ENCODE peak calls at places on chromosomes 12 and 14, in seven cellular contexts. O is HCT116, F is left lobe of liver, W is cardiac fibroblast, X is HTR-8/SVneo, P is gastrocnemius medialis, K is progenitor cell of endocrine pancreas. Z is an unnamed sample.

GRCh38 chr14:53452005-53452678 is 299.0 kb upstream of the DDHD1 start:
- DNase-seq in W (no peak), P (no peak), K (no peak), F (no peak), X (no peak), O (no peak), Z (no peak)

GRCh38 chr14:20836668-20837338 is 34.2 kb upstream of the RNASE1 start:
- DNase-seq in K (no peak), W (peak; percentile 50), P (no peak), X (no peak), O (peak; percentile 66), F (no peak), Z (no peak)

GRCh38 chr14:90454041-90455000 is 57.5 kb downstream of the CALM1 start:
- DNase-seq in W (peak; percentile 75), K (peak; percentile 81), P (no peak), O (peak; percentile 57), X (no peak), F (peak; percentile 68), Z (peak; percentile 61)

GRCh38 chr12:108649668-108650067 is 16.0 kb upstream of the SELPLG start:
- DNase-seq in F (no peak), W (peak; percentile 80), P (no peak), O (peak; percentile 86), X (peak; percentile 59), K (no peak), Z (no peak)

GRCh38 chr14:61051046-61051445 is 70.0 kb downstream of the SLC38A6 start:
- DNase-seq in O (no peak), K (no peak), W (peak; percentile 76), F (no peak), X (no peak), P (peak; percentile 41), Z (peak; percentile 50)

GRCh38 chr12:102564026-102564425 is 83.7 kb upstream of the IGF1 start:
- DNase-seq in F (no peak), P (no peak), K (no peak), W (no peak), O (no peak), X (no peak), Z (no peak)

GRCh38 chr14:95156153-95156764 is 1.1 kb downstream of the DICER1 start:
- DNase-seq in P (no peak), O (no peak), W (peak; percentile 21), F (no peak), X (peak; percentile 12), K (no peak), Z (no peak)

GRCh38 chr14:67457782-67458181 is 30.7 kb downstream of the TMEM229B start:
- DNase-seq in K (no peak), F (no peak), X (no peak), O (no peak), P (peak; percentile 89), W (no peak), Z (peak; percentile 44)

GRCh38 chr12:93402333-93403311 is 24.9 kb downstream of the NUDT4 start:
- DNase-seq in F (no peak), K (no peak), X (no peak), O (no peak), P (no peak), W (no peak), Z (no peak)

GRCh38 chr12:3042394-3042793 is 34.8 kb upstream of the TSPAN9 start:
- DNase-seq in W (no peak), F (no peak), K (no peak), X (no peak), O (no peak), P (peak; percentile 75), Z (peak; percentile 65)

GRCh38 chr12:3683670-3684069 is 69.2 kb downstream of the CRACR2A start:
- DNase-seq in F (no peak), P (no peak), K (no peak), O (no peak), W (peak; percentile 56), X (no peak), Z (no peak)

GRCh38 chr12:100741084-100741711 is 53.4 kb upstream of the ANO4 start:
- DNase-seq in W (peak; percentile 43), K (no peak), F (no peak), X (peak; percentile 22), P (no peak), O (peak; percentile 6), Z (no peak)

GRCh38 chr12:88390811-88391210 is 189.5 kb downstream of the KITLG start:
- DNase-seq in O (no peak), X (no peak), F (no peak), W (no peak), P (no peak), K (no peak), Z (no peak)

GRCh38 chr14:20866963-20867362 is 24.2 kb upstream of the RNASE3 start:
- DNase-seq in K (no peak), X (no peak), W (peak; percentile 36), F (no peak), O (peak; percentile 16), P (no peak), Z (no peak)

GRCh38 chr12:124759841-124760508 is 103.7 kb downstream of the SCARB1 start:
- DNase-seq in O (no peak), F (no peak), W (no peak), X (no peak), K (no peak), P (no peak), Z (no peak)

GRCh38 chr12:1879633-1880032 is 38.8 kb downstream of the CACNA2D4 start:
- DNase-seq in F (peak; percentile 23), K (no peak), P (no peak), X (no peak), O (no peak), W (no peak), Z (no peak)

GRCh38 chr12:16299403-16299802 is 21.9 kb upstream of the SLC15A5 start:
- DNase-seq in X (no peak), F (no peak), P (peak; percentile 23), W (peak; percentile 32), K (no peak), O (no peak), Z (no peak)

GRCh38 chr12:100553851-100554404 is 19.6 kb upstream of the GAS2L3 start:
- DNase-seq in W (no peak), F (no peak), X (no peak), P (no peak), K (no peak), O (no peak), Z (no peak)

GRCh38 chr14:75823334-75823733 is 158.5 kb downstream of the TGFB3 start:
- DNase-seq in K (no peak), X (no peak), O (no peak), W (peak; percentile 69), F (no peak), P (no peak), Z (no peak)

GRCh38 chr12:46064548-46064947 is 74.2 kb upstream of the SCAF11 start:
- DNase-seq in W (no peak), K (no peak), X (no peak), P (no peak), F (no peak), O (no peak), Z (no peak)

GRCh38 chr12:65666876-65667275 is 157.4 kb upstream of the HMGA2 start:
- DNase-seq in F (no peak), P (no peak), K (no peak), W (peak; percentile 46), O (no peak), X (no peak), Z (no peak)

GRCh38 chr14:24367506-24368214 is at the start of gene NFATC4:
- DNase-seq in O (peak; percentile 81), F (no peak), W (peak; percentile 99), K (peak; percentile 28), X (peak; percentile 74), P (peak; percentile 70), Z (peak; percentile 67)

Z was measured in psoas muscle.